ENCODE peak calls at places on chromosome 12, in seven cellular contexts. S is mesenchymal stem cell, B is neuronal stem cell, E is IMR-90, O is H9, M is trophoblast cell, U is mesendoderm. D is an unnamed sample.

GRCh38 chr12:53180931-53181645 is 363 bp upstream of the CSAD start:
- DNase-seq in S (peak; percentile 83), B (peak; percentile 81), E (peak; percentile 71), O (peak; percentile 79), M (peak; percentile 47), U (peak; percentile 89), D (no peak)

GRCh38 chr12:109738878-109739665 is 25.4 kb downstream of the FAM222A start:
- DNase-seq in S (no peak), B (no peak), E (peak; percentile 1), O (peak; percentile 25), M (no peak), U (no peak), D (no peak)

GRCh38 chr12:4216542-4216927 is 57.0 kb upstream of the CCND2 start:
- DNase-seq in S (no peak), B (no peak), E (no peak), O (peak; percentile 24), M (no peak), U (no peak), D (no peak)

GRCh38 chr12:69096669-69097364 is 142.6 kb upstream of the CPSF6 start:
- DNase-seq in S (no peak), B (no peak), E (no peak), O (no peak), M (no peak), U (no peak), D (no peak)

GRCh38 chr12:90909069-90909676 is 45.8 kb downstream of the CCER1 start:
- DNase-seq in S (peak; percentile 64), B (peak; percentile 31), E (peak; percentile 67), O (peak; percentile 37), M (peak; percentile 22), U (peak; percentile 61), D (no peak)

GRCh38 chr12:66563220-66563619 is 115.7 kb downstream of the GRIP1 start:
- DNase-seq in S (no peak), B (no peak), E (no peak), O (no peak), M (no peak), U (no peak), D (no peak)

GRCh38 chr12:46389130-46389616 is 16.6 kb upstream of the SLC38A2 start:
- DNase-seq in S (peak; percentile 75), B (no peak), E (peak; percentile 87), O (no peak), M (no peak), U (no peak), D (no peak)

GRCh38 chr12:64756371-64756770 is 2.8 kb downstream of the GNS start:
- DNase-seq in S (no peak), B (no peak), E (no peak), O (no peak), M (no peak), U (no peak), D (no peak)

GRCh38 chr12:101089271-101089670 is 120.8 kb downstream of the SLC5A8 start:
- DNase-seq in S (no peak), B (no peak), E (no peak), O (no peak), M (no peak), U (peak; percentile 82), D (no peak)

GRCh38 chr12:3644103-3644502 is 108.8 kb downstream of the CRACR2A start:
- DNase-seq in S (no peak), B (no peak), E (no peak), O (no peak), M (no peak), U (no peak), D (no peak)

GRCh38 chr12:15982071-15982470 is 70.9 kb downstream of the DERA start:
- DNase-seq in S (no peak), B (no peak), E (peak; percentile 17), O (no peak), M (no peak), U (no peak), D (no peak)
- H3K4ac ChIP-seq in S (no peak overlapping the region), B (no peak overlapping the region), E (peak overlapping the region; percentile 64), O (no peak overlapping the region), M (no peak overlapping the region), U (no peak overlapping the region), D (no peak overlapping the region)

GRCh38 chr12:132329739-132330548 is 555 bp upstream of the GALNT9 start:
- DNase-seq in S (no peak), B (peak; percentile 11), E (no peak), O (no peak), M (no peak), U (no peak), D (no peak)
- H3K4ac ChIP-seq in S (no peak overlapping the region), B (no peak overlapping the region), E (no peak overlapping the region), O (no peak overlapping the region), M (no peak overlapping the region), U (no peak overlapping the region), D (no peak overlapping the region)

DNA sequence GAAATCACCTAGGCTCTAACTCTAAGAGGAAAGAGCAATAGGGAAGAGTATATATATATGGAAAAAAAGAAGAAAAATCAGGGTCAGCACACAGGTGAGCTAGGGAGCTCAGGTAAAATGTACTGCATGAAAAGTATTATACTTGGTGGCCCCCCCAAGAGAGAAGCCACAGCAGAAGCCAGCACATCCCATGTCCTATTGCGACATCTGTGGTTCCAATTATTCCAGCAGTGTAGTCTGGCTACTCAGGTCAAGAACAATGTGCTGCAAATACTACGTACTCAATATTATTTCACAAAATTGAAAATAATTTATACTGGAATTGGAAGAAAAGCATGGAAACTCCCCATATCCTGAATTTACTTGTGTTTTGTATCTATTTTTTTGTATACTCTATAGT is 85.5 kb downstream of the CEP83 start:
- DNase-seq in S (no peak), B (no peak), E (no peak), O (no peak), M (no peak), U (no peak), D (no peak)
- H3K4ac ChIP-seq in S (no peak overlapping the region), B (no peak overlapping the region), E (no peak overlapping the region), O (no peak overlapping the region), M (no peak overlapping the region), U (no peak overlapping the region), D (no peak overlapping the region)

GRCh38 chr12:119334459-119335170 is at the start of gene CCDC60:
- DNase-seq in S (no peak), B (peak; percentile 81), E (no peak), O (peak; percentile 95), M (no peak), U (peak; percentile 90), D (peak; percentile 93)
- H3K4ac ChIP-seq in S (no peak within 1 kb of the TSS), B (no peak within 1 kb of the TSS), E (no peak within 1 kb of the TSS), O (no peak within 1 kb of the TSS), M (no peak within 1 kb of the TSS), U (no peak within 1 kb of the TSS), D (no peak within 1 kb of the TSS)